ENCODE peak calls at places on chromosomes 13 and 19, in six cellular contexts. One of them, this sample, is unnamed.

GRCh38 chr13:73421310-73421912 is 362.6 kb downstream of the KLF5 start:
- DNase-seq in HCT116: peak
- DNase-seq in H1: no peak
- DNase-seq in SK-N-SH: no peak
- DNase-seq in GM12878: no peak
- DNase-seq in HepG2: no peak
- DNase-seq in this sample: no peak

GRCh38 chr13:107608736-107609135 is 606.6 kb downstream of the LIG4 start:
- DNase-seq in GM12878: no peak
- DNase-seq in HCT116: no peak
- DNase-seq in HepG2: no peak
- DNase-seq in H1: no peak
- DNase-seq in SK-N-SH: no peak
- DNase-seq in this sample: no peak

GRCh38 chr19:46731584-46731983 is 14.3 kb upstream of the FKRP start:
- DNase-seq in HepG2: no peak
- DNase-seq in HCT116: no peak
- DNase-seq in GM12878: no peak
- DNase-seq in H1: no peak
- DNase-seq in SK-N-SH: no peak
- DNase-seq in this sample: no peak

GRCh38 chr13:44436589-44437337 is 63.1 kb downstream of the SERP2 start:
- DNase-seq in SK-N-SH: peak
- DNase-seq in HCT116: peak
- DNase-seq in H1: peak
- DNase-seq in HepG2: peak
- DNase-seq in GM12878: no peak
- DNase-seq in this sample: peak

GRCh38 chr19:38389101-38389925 is 816 bp downstream of the SPRED3 start:
- DNase-seq in H1: no peak
- DNase-seq in SK-N-SH: peak
- DNase-seq in HepG2: no peak
- DNase-seq in HCT116: no peak
- DNase-seq in GM12878: no peak
- DNase-seq in this sample: no peak

GRCh38 chr19:4704317-4704673 is 19.3 kb downstream of the DPP9 start:
- DNase-seq in GM12878: no peak
- DNase-seq in HepG2: no peak
- DNase-seq in H1: no peak
- DNase-seq in HCT116: no peak
- DNase-seq in SK-N-SH: no peak
- DNase-seq in this sample: no peak

GRCh38 chr19:17219286-17219685 is 4.1 kb downstream of the USE1 start:
- DNase-seq in H1: no peak
- DNase-seq in SK-N-SH: no peak
- DNase-seq in HCT116: no peak
- DNase-seq in HepG2: no peak
- DNase-seq in GM12878: no peak
- DNase-seq in this sample: no peak

GRCh38 chr19:37920591-37921450 is 13.8 kb downstream of the SIPA1L3 start:
- DNase-seq in H1: no peak
- DNase-seq in SK-N-SH: no peak
- DNase-seq in GM12878: no peak
- DNase-seq in HCT116: no peak
- DNase-seq in HepG2: peak
- DNase-seq in this sample: no peak

GRCh38 chr13:40536443-40537113 is 129.9 kb downstream of the FOXO1 start:
- DNase-seq in HCT116: no peak
- DNase-seq in GM12878: no peak
- DNase-seq in SK-N-SH: no peak
- DNase-seq in H1: no peak
- DNase-seq in HepG2: peak
- DNase-seq in this sample: no peak

GRCh38 chr19:491146-491741 is 5.0 kb upstream of the MADCAM1 start:
- DNase-seq in H1: no peak
- DNase-seq in GM12878: no peak
- DNase-seq in HCT116: no peak
- DNase-seq in HepG2: peak
- DNase-seq in SK-N-SH: peak
- DNase-seq in this sample: peak

GRCh38 chr19:10516671-10517286 is 468 bp downstream of the S1PR5 start:
- DNase-seq in SK-N-SH: no peak
- DNase-seq in HepG2: no peak
- DNase-seq in H1: no peak
- DNase-seq in GM12878: no peak
- DNase-seq in HCT116: no peak
- DNase-seq in this sample: no peak

GRCh38 chr13:26132756-26133155 is 80.9 kb upstream of the SHISA2 start:
- DNase-seq in SK-N-SH: no peak
- DNase-seq in GM12878: no peak
- DNase-seq in H1: no peak
- DNase-seq in HepG2: no peak
- DNase-seq in HCT116: no peak
- DNase-seq in this sample: no peak

GRCh38 chr13:110266983-110267382 is 40.0 kb downstream of the COL4A1 start:
- DNase-seq in H1: no peak
- DNase-seq in HepG2: no peak
- DNase-seq in HCT116: no peak
- DNase-seq in SK-N-SH: peak
- DNase-seq in GM12878: no peak
- DNase-seq in this sample: no peak

GRCh38 chr13:105219636-105220035 is 1315.8 kb downstream of the EFNB2 start:
- DNase-seq in HCT116: no peak
- DNase-seq in HepG2: no peak
- DNase-seq in H1: no peak
- DNase-seq in GM12878: no peak
- DNase-seq in SK-N-SH: no peak
- DNase-seq in this sample: no peak

GRCh38 chr13:41213919-41214318 is 19.6 kb upstream of the KBTBD7 start:
- DNase-seq in H1: no peak
- DNase-seq in SK-N-SH: no peak
- DNase-seq in HepG2: no peak
- DNase-seq in GM12878: no peak
- DNase-seq in HCT116: no peak
- DNase-seq in this sample: no peak

GRCh38 chr19:17079710-17080440 is 4.3 kb downstream of the MYO9B start:
- DNase-seq in GM12878: peak
- DNase-seq in SK-N-SH: peak
- DNase-seq in HCT116: peak
- DNase-seq in HepG2: peak
- DNase-seq in H1: no peak
- DNase-seq in this sample: no peak

GRCh38 chr13:44040070-44040753 is 160.5 kb downstream of the LACC1 start:
- DNase-seq in H1: no peak
- DNase-seq in GM12878: no peak
- DNase-seq in SK-N-SH: no peak
- DNase-seq in HCT116: no peak
- DNase-seq in HepG2: no peak
- DNase-seq in this sample: no peak

GRCh38 chr13:66532845-66533244 is 697.3 kb downstream of the PCDH9 start:
- DNase-seq in HCT116: no peak
- DNase-seq in H1: no peak
- DNase-seq in GM12878: no peak
- DNase-seq in SK-N-SH: no peak
- DNase-seq in HepG2: no peak
- DNase-seq in this sample: no peak

GRCh38 chr13:110326263-110326904 is 19.3 kb downstream of the COL4A2 start:
- DNase-seq in H1: no peak
- DNase-seq in HCT116: no peak
- DNase-seq in GM12878: no peak
- DNase-seq in HepG2: no peak
- DNase-seq in SK-N-SH: no peak
- DNase-seq in this sample: no peak

GRCh38 chr19:35436477-35437141 is 11.4 kb upstream of the FFAR2 start:
- DNase-seq in GM12878: no peak
- DNase-seq in HepG2: no peak
- DNase-seq in H1: no peak
- DNase-seq in SK-N-SH: no peak
- DNase-seq in HCT116: no peak
- DNase-seq in this sample: no peak

GRCh38 chr19:23772668-23773063 is 14.0 kb upstream of the ZNF681 start:
- DNase-seq in HCT116: no peak
- DNase-seq in GM12878: no peak
- DNase-seq in SK-N-SH: no peak
- DNase-seq in H1: no peak
- DNase-seq in HepG2: no peak
- DNase-seq in this sample: no peak

GRCh38 chr19:49932041-49932451 is 2.7 kb upstream of the NUP62 start:
- DNase-seq in H1: no peak
- DNase-seq in GM12878: no peak
- DNase-seq in SK-N-SH: no peak
- DNase-seq in HepG2: no peak
- DNase-seq in HCT116: no peak
- DNase-seq in this sample: no peak

GRCh38 chr13:23147264-23147663 is 33.5 kb upstream of the SGCG start:
- DNase-seq in HCT116: no peak
- DNase-seq in H1: no peak
- DNase-seq in SK-N-SH: no peak
- DNase-seq in GM12878: no peak
- DNase-seq in HepG2: no peak
- DNase-seq in this sample: no peak

GRCh38 chr19:15469513-15470297 is 5.4 kb upstream of the RASAL3 start:
- DNase-seq in GM12878: no peak
- DNase-seq in HCT116: no peak
- DNase-seq in H1: no peak
- DNase-seq in SK-N-SH: peak
- DNase-seq in HepG2: no peak
- DNase-seq in this sample: no peak

GRCh38 chr19:6417713-6418561 is 6.7 kb downstream of the KHSRP start:
- DNase-seq in SK-N-SH: peak
- DNase-seq in H1: no peak
- DNase-seq in HepG2: no peak
- DNase-seq in GM12878: no peak
- DNase-seq in HCT116: no peak
- DNase-seq in this sample: no peak

GRCh38 chr13:107289540-107289939 is 721.6 kb upstream of the ARGLU1 start:
- DNase-seq in SK-N-SH: no peak
- DNase-seq in GM12878: no peak
- DNase-seq in HepG2: no peak
- DNase-seq in HCT116: no peak
- DNase-seq in H1: no peak
- DNase-seq in this sample: no peak

GRCh38 chr13:111462944-111463343 is 142.5 kb downstream of the TEX29 start:
- DNase-seq in HCT116: no peak
- DNase-seq in GM12878: no peak
- DNase-seq in SK-N-SH: no peak
- DNase-seq in H1: no peak
- DNase-seq in HepG2: no peak
- DNase-seq in this sample: no peak
- H3K27ac ChIP-seq in HCT116: no peak
- H3K27ac ChIP-seq in GM12878: no peak
- H3K27ac ChIP-seq in SK-N-SH: no peak
- H3K27ac ChIP-seq in H1: no peak
- H3K27ac ChIP-seq in HepG2: no peak
- H3K27ac ChIP-seq in this sample: no peak

DNA sequence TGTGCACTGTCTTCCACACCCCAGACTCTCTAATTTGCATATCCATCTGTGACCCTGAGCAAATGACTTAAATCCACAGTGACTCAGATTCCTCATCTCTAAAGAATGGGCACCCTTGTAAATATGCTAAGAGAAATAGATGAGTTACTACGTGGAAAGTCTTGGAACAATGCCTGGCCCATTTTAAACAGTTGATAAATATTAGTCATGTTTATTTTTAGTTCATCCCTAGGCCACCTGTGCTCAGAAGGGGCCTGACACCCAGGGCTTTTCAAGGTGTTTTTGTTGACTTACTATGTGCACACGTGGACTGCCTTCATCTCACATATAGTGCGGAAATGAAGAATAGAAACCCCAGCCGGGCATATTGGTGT is 806 bp upstream of the PTPRH start:
- DNase-seq in HepG2: peak
- DNase-seq in SK-N-SH: no peak
- DNase-seq in GM12878: no peak
- DNase-seq in H1: no peak
- DNase-seq in HCT116: peak
- DNase-seq in this sample: no peak
- TF ChIP-seq JUND in HepG2: no peak
- TF ChIP-seq JUND in SK-N-SH: peak
- TF ChIP-seq JUND in GM12878: no peak
- TF ChIP-seq JUND in H1: no peak
- TF ChIP-seq JUND in HCT116: peak
- TF ChIP-seq JUND in this sample: peak

DNA sequence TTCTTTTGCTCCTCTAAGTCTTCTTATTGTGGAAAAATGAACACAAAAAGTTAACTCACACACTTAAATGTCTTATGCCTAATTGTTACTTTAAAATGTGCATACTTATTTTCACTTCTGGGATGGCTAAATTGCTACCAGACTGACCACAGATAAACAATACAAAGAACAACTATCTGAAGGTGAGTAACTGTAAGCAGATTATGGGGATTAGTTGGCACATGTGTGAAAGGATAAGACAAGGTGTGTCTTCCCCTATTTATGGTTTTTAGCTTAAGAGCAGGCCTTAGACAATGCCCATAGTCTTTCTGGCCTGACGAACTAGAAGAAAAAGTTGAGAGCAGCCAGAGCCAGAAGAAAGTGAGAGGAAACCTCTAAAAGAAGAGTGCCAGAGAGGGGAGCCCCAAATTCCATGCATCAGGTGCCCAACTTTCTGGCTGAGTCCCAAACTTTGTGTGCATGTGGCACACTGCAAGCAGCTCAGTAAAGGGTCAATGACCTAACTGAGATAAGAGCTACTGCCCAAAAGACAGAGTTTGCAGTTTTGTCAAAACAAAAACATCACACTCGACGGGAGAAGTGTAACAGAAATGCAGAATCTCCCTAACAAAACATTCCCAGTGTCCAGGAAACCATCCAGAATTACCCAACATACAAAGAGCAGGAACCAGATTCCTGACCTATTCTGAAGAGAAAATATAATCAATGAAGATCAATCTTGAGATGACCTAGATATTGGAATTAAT is 375.4 kb downstream of the KCNRG start:
- DNase-seq in GM12878: no peak
- DNase-seq in SK-N-SH: no peak
- DNase-seq in H1: no peak
- DNase-seq in HepG2: no peak
- DNase-seq in HCT116: no peak
- DNase-seq in this sample: no peak
- H3K27ac ChIP-seq in GM12878: no peak
- H3K27ac ChIP-seq in SK-N-SH: no peak
- H3K27ac ChIP-seq in H1: no peak
- H3K27ac ChIP-seq in HepG2: no peak
- H3K27ac ChIP-seq in HCT116: no peak
- H3K27ac ChIP-seq in this sample: no peak

DNA sequence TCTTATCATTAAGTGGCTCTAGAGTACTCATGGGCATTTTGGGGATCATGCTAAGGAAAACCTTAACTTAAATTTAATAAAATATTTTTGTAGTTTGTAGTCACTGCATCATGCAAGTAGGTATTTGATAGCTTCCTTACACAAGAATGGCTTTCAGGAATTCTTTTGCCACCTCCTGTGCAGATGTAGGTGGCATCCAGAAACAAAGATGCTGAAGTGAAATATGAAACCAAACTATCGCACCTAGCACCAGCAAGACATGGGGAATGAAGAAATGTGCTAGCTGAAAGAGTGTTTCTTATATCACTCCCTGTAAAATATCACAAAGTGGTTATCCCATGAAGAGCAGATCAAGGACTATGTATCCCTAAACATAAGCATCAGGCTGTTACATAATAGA is 924.5 kb upstream of the PRR20A start:
- DNase-seq in H1: no peak
- DNase-seq in HepG2: no peak
- DNase-seq in SK-N-SH: no peak
- DNase-seq in HCT116: no peak
- DNase-seq in GM12878: no peak
- DNase-seq in this sample: no peak
- TF ChIP-seq JUND in H1: no peak
- TF ChIP-seq JUND in HepG2: no peak
- TF ChIP-seq JUND in SK-N-SH: no peak
- TF ChIP-seq JUND in HCT116: no peak
- TF ChIP-seq JUND in GM12878: no peak
- TF ChIP-seq JUND in this sample: no peak